ENCODE peak calls at places on chromosome 5, in four cellular contexts. U is IMR-90, D is K562, E is A549. J is an unnamed sample.

GRCh38 chr5:147519380-147519779 is 9.5 kb upstream of the DPYSL3 start:
- DNase-seq in E (no peak), U (no peak), D (no peak), J (no peak)

GRCh38 chr5:66232701-66233100 is 88.6 kb downstream of the SREK1 start:
- DNase-seq in D (no peak), U (peak; percentile 55), E (no peak), J (no peak)

GRCh38 chr5:128591598-128592455 is 53.8 kb upstream of the FBN2 start:
- DNase-seq in D (peak; percentile 0), U (no peak), E (no peak), J (no peak)

GRCh38 chr5:75651575-75651974 is 40.3 kb downstream of the ANKDD1B start:
- DNase-seq in D (no peak), U (no peak), E (no peak), J (no peak)

GRCh38 chr5:136615251-136615650 is 249.9 kb upstream of the TRPC7 start:
- DNase-seq in D (no peak), U (no peak), E (no peak), J (no peak)

GRCh38 chr5:133790898-133791297 is 177.5 kb downstream of the C5orf15 start:
- DNase-seq in E (no peak), D (no peak), U (no peak), J (no peak)

GRCh38 chr5:131384616-131385214 is 120.9 kb downstream of the CDC42SE2 start:
- DNase-seq in U (no peak), D (peak; percentile 22), E (no peak), J (no peak)

GRCh38 chr5:1884638-1885475 is 2.1 kb upstream of the IRX4 start:
- DNase-seq in U (no peak), E (no peak), D (no peak), J (no peak)

GRCh38 chr5:172910828-172911627 is 48.2 kb upstream of the RPL26L1 start:
- DNase-seq in D (peak; percentile 22), E (peak; percentile 96), U (peak; percentile 96), J (peak; percentile 61)

GRCh38 chr5:27458318-27458717 is 419.9 kb upstream of the CDH9 start:
- DNase-seq in U (no peak), D (no peak), E (no peak), J (no peak)

GRCh38 chr5:77630246-77631165 is 8.0 kb downstream of the OTP start:
- DNase-seq in D (no peak), E (peak; percentile 83), U (no peak), J (no peak)

DNA sequence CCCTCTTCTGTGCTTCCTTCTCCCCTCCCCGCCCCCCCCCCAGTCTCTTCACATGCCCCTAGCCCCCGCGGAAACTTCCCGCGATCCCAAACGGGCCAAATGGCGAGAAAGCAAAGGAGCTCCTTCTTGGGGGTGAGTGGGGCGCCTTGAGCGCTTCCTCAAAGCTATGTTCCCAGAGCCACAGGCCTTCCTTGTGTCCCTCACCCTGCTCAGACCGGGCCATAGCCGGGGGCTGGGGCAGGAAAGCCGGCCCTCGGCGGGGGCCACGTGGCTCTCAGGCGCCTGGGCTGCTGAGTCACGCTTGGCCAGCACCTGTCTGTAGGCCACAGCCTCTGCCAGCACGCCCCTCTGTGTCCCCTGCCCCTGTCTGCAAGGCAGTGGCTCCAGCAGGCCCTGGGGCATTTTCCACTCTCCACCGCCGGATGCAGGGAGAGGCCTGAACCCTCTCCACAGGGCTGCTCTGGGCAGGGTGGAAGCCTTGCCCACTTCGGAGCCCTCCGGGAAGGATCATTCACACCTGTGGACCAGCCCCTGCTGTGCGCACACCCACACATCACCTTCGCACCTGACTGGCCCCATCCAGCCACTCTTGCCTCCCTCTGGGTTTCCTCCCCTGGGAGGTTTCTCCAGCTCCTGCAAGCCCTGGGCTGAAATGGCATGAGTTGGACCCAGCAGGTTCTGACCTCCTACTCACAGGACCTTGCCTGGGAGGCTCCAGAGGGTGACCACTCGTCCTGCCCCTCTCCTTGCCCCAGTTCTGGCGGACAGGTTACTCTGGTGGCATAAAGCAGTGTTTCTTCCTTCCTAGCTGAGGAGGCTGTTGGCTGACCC is 1.2 kb upstream of the SQSTM1 start:
- DNase-seq in D (peak; percentile 86), U (peak; percentile 77), E (peak; percentile 89), J (no peak)
- TF ChIP-seq ELK1 in D (no peak), U (no peak), E (no peak), J (no peak)

GRCh38 chr5:36079200-36079761 is 12.6 kb upstream of the UGT3A2 start:
- DNase-seq in D (peak; percentile 60), U (peak; percentile 44), E (peak; percentile 62), J (peak; percentile 11)
- TF ChIP-seq ELK1 in D (no peak), U (no peak), E (no peak), J (no peak)

DNA sequence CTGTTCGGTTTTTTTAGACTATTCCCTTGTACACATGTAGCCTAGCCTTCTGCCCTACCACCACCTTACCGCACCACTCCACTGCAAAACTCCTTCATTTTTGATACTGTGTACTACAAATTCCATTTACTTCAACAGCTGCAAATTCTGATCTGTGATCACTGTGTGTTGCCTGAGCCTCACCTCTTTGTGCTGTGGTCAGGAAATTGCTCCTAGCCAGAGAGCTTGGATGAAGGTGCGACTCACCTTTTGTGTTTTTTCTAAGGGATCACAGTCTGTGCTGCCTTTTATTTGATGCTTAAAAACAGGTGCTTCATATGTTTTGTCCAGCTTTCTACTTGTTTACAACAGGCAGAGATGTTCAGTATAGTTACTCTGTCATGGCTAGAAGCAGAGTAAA is 31.5 kb downstream of the CSNK1G3 start:
- DNase-seq in U (no peak), E (no peak), D (no peak), J (no peak)
- TF ChIP-seq ELK1 in U (no peak), E (no peak), D (no peak), J (no peak)

GRCh38 chr5:160479926-160480325 is 58.3 kb downstream of the PTTG1 start:
- DNase-seq in D (no peak), E (no peak), U (peak; percentile 84), J (no peak)
- TF ChIP-seq ELK1 in D (no peak), E (no peak), U (no peak), J (no peak)

DNA sequence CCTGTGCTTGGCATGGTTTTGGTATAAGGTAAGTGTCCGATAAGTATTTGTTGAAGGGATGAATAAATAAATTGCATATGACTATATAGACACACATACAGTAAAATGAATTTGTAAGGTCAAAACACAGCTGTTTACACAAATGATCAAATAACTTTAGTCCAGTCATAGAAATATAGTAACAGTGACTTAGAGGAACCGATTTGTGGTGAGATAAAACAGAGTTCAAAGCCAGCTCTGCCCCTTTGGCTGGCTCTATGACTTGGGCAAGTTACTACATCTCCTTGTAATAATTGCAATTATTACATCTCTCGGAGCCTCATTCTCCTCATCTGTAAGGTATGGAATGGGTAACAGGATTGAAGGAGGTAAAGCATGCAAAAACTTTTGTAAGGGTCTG is 384.0 kb downstream of the PLK2 start:
- DNase-seq in E (no peak), U (no peak), D (no peak), J (no peak)
- TF ChIP-seq ELK1 in E (no peak), U (no peak), D (no peak), J (no peak)

GRCh38 chr5:126301056-126301455 is 122.2 kb upstream of the GRAMD2B start:
- DNase-seq in U (no peak), E (no peak), D (no peak), J (no peak)

GRCh38 chr5:126300293-126300692 is 122.9 kb upstream of the GRAMD2B start:
- DNase-seq in U (no peak), E (no peak), D (no peak), J (no peak)
- TF ChIP-seq ELK1 in U (no peak), E (no peak), D (no peak), J (no peak)

DNA sequence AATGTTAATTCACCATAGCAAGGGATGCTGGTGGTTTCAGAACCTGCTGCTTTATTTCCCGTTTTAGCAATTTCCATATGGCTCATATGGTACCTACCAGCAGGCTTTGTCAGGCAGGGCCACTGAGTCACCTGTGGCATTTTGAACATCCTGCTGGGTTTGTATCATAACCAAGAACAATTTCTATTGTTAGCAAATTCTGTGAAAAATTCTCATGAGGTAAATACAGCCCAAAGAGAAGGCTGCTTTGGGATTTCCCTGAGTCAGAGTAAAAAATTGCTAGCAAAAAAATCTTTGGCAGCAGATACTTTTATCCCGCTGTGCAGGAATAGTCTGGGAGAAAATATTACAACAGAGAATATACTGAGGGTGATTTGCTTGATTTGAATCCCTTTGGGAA is 52.7 kb downstream of the PRR16 start:
- DNase-seq in U (peak; percentile 63), D (no peak), E (no peak), J (no peak)
- TF ChIP-seq ELK1 in U (no peak), D (no peak), E (no peak), J (no peak)